ENCODE peak calls at places on chromosomes 2 and 18, in ten cellular contexts. One of them, this sample, is unnamed.

GRCh38 chr18:31274915-31275314 is 43.0 kb upstream of the DSG1 start:
- DNase-seq in NCI-H2081: peak
- DNase-seq in posterior cingulate gyrus: no peak
- DNase-seq in IMR-90: no peak
- DNase-seq in WERI-Rb-1: no peak
- DNase-seq in naive thymus-derived CD8-positive, alpha-beta T cell: no peak
- DNase-seq in GM12864: no peak
- DNase-seq in tibial artery: peak
- DNase-seq in T-helper 2 cell: no peak
- DNase-seq in GM10248: no peak
- DNase-seq in this sample: no peak

GRCh38 chr2:191218292-191218898 is 26.8 kb upstream of the MYO1B start:
- DNase-seq in tibial artery: no peak
- DNase-seq in naive thymus-derived CD8-positive, alpha-beta T cell: peak
- DNase-seq in WERI-Rb-1: peak
- DNase-seq in GM10248: no peak
- DNase-seq in IMR-90: peak
- DNase-seq in NCI-H2081: peak
- DNase-seq in GM12864: no peak
- DNase-seq in posterior cingulate gyrus: no peak
- DNase-seq in T-helper 2 cell: peak
- DNase-seq in this sample: peak

GRCh38 chr18:76968073-76968472 is 145.7 kb downstream of the ZNF236 start:
- DNase-seq in GM10248: no peak
- DNase-seq in tibial artery: no peak
- DNase-seq in WERI-Rb-1: no peak
- DNase-seq in posterior cingulate gyrus: no peak
- DNase-seq in NCI-H2081: no peak
- DNase-seq in GM12864: no peak
- DNase-seq in naive thymus-derived CD8-positive, alpha-beta T cell: no peak
- DNase-seq in T-helper 2 cell: no peak
- DNase-seq in IMR-90: no peak
- DNase-seq in this sample: no peak

GRCh38 chr18:62716679-62717058 is 1.3 kb downstream of the PHLPP1 start:
- DNase-seq in GM10248: peak
- DNase-seq in tibial artery: peak
- DNase-seq in NCI-H2081: peak
- DNase-seq in GM12864: no peak
- DNase-seq in naive thymus-derived CD8-positive, alpha-beta T cell: peak
- DNase-seq in posterior cingulate gyrus: peak
- DNase-seq in IMR-90: no peak
- DNase-seq in T-helper 2 cell: peak
- DNase-seq in WERI-Rb-1: peak
- DNase-seq in this sample: peak

GRCh38 chr2:96321230-96322103 is 3.6 kb upstream of the ITPRIPL1 start:
- DNase-seq in posterior cingulate gyrus: no peak
- DNase-seq in T-helper 2 cell: peak
- DNase-seq in IMR-90: peak
- DNase-seq in NCI-H2081: peak
- DNase-seq in GM10248: peak
- DNase-seq in tibial artery: peak
- DNase-seq in naive thymus-derived CD8-positive, alpha-beta T cell: peak
- DNase-seq in WERI-Rb-1: peak
- DNase-seq in GM12864: peak
- DNase-seq in this sample: peak

GRCh38 chr2:67876176-67876575 is 186.6 kb downstream of the C1D start:
- DNase-seq in WERI-Rb-1: no peak
- DNase-seq in GM12864: no peak
- DNase-seq in IMR-90: peak
- DNase-seq in naive thymus-derived CD8-positive, alpha-beta T cell: no peak
- DNase-seq in GM10248: no peak
- DNase-seq in tibial artery: no peak
- DNase-seq in T-helper 2 cell: no peak
- DNase-seq in posterior cingulate gyrus: no peak
- DNase-seq in NCI-H2081: no peak
- DNase-seq in this sample: no peak

GRCh38 chr2:219736196-219736595 is 108.8 kb downstream of the SLC4A3 start:
- DNase-seq in WERI-Rb-1: peak
- DNase-seq in naive thymus-derived CD8-positive, alpha-beta T cell: no peak
- DNase-seq in NCI-H2081: peak
- DNase-seq in posterior cingulate gyrus: no peak
- DNase-seq in tibial artery: no peak
- DNase-seq in IMR-90: peak
- DNase-seq in GM10248: peak
- DNase-seq in GM12864: peak
- DNase-seq in T-helper 2 cell: peak
- DNase-seq in this sample: peak

GRCh38 chr18:5997361-5997760 is 102.0 kb upstream of the TMEM200C start:
- DNase-seq in WERI-Rb-1: no peak
- DNase-seq in naive thymus-derived CD8-positive, alpha-beta T cell: no peak
- DNase-seq in IMR-90: no peak
- DNase-seq in NCI-H2081: no peak
- DNase-seq in T-helper 2 cell: peak
- DNase-seq in GM10248: no peak
- DNase-seq in tibial artery: no peak
- DNase-seq in GM12864: no peak
- DNase-seq in posterior cingulate gyrus: no peak
- DNase-seq in this sample: no peak

GRCh38 chr2:180696005-180696404 is 284.4 kb upstream of the UBE2E3 start:
- DNase-seq in T-helper 2 cell: no peak
- DNase-seq in posterior cingulate gyrus: no peak
- DNase-seq in GM10248: no peak
- DNase-seq in tibial artery: no peak
- DNase-seq in WERI-Rb-1: no peak
- DNase-seq in naive thymus-derived CD8-positive, alpha-beta T cell: no peak
- DNase-seq in IMR-90: no peak
- DNase-seq in NCI-H2081: peak
- DNase-seq in GM12864: no peak
- DNase-seq in this sample: no peak

GRCh38 chr2:231985823-231986261 is 24.3 kb downstream of the DIS3L2 start:
- DNase-seq in posterior cingulate gyrus: no peak
- DNase-seq in IMR-90: no peak
- DNase-seq in naive thymus-derived CD8-positive, alpha-beta T cell: no peak
- DNase-seq in GM12864: no peak
- DNase-seq in tibial artery: no peak
- DNase-seq in WERI-Rb-1: no peak
- DNase-seq in GM10248: no peak
- DNase-seq in T-helper 2 cell: no peak
- DNase-seq in NCI-H2081: no peak
- DNase-seq in this sample: no peak

GRCh38 chr2:219278655-219279150 is 463 bp upstream of the DNAJB2 start:
- DNase-seq in WERI-Rb-1: no peak
- DNase-seq in GM12864: no peak
- DNase-seq in naive thymus-derived CD8-positive, alpha-beta T cell: no peak
- DNase-seq in posterior cingulate gyrus: no peak
- DNase-seq in T-helper 2 cell: no peak
- DNase-seq in tibial artery: no peak
- DNase-seq in IMR-90: no peak
- DNase-seq in NCI-H2081: no peak
- DNase-seq in GM10248: no peak
- DNase-seq in this sample: no peak

GRCh38 chr2:128357561-128358370 is 39.1 kb upstream of the HS6ST1 start:
- DNase-seq in NCI-H2081: no peak
- DNase-seq in T-helper 2 cell: no peak
- DNase-seq in tibial artery: no peak
- DNase-seq in WERI-Rb-1: no peak
- DNase-seq in GM10248: no peak
- DNase-seq in IMR-90: no peak
- DNase-seq in naive thymus-derived CD8-positive, alpha-beta T cell: no peak
- DNase-seq in GM12864: no peak
- DNase-seq in posterior cingulate gyrus: no peak
- DNase-seq in this sample: no peak

GRCh38 chr2:58640042-58640441 is 398.9 kb upstream of the FANCL start:
- DNase-seq in T-helper 2 cell: no peak
- DNase-seq in WERI-Rb-1: peak
- DNase-seq in naive thymus-derived CD8-positive, alpha-beta T cell: no peak
- DNase-seq in GM10248: no peak
- DNase-seq in GM12864: no peak
- DNase-seq in NCI-H2081: no peak
- DNase-seq in IMR-90: no peak
- DNase-seq in tibial artery: no peak
- DNase-seq in posterior cingulate gyrus: no peak
- DNase-seq in this sample: no peak

GRCh38 chr2:175807031-175807873 is 194.8 kb downstream of the LNPK start:
- DNase-seq in naive thymus-derived CD8-positive, alpha-beta T cell: no peak
- DNase-seq in posterior cingulate gyrus: no peak
- DNase-seq in NCI-H2081: no peak
- DNase-seq in T-helper 2 cell: no peak
- DNase-seq in GM10248: no peak
- DNase-seq in WERI-Rb-1: no peak
- DNase-seq in GM12864: no peak
- DNase-seq in IMR-90: peak
- DNase-seq in tibial artery: no peak
- DNase-seq in this sample: peak

GRCh38 chr2:23925702-23926288 is 1.1 kb downstream of the ATAD2B start:
- DNase-seq in T-helper 2 cell: peak
- DNase-seq in naive thymus-derived CD8-positive, alpha-beta T cell: peak
- DNase-seq in posterior cingulate gyrus: peak
- DNase-seq in tibial artery: peak
- DNase-seq in WERI-Rb-1: peak
- DNase-seq in GM10248: peak
- DNase-seq in IMR-90: peak
- DNase-seq in GM12864: peak
- DNase-seq in NCI-H2081: peak
- DNase-seq in this sample: peak

GRCh38 chr18:63439334-63439733 is 17.1 kb upstream of the VPS4B start:
- DNase-seq in T-helper 2 cell: peak
- DNase-seq in GM10248: peak
- DNase-seq in naive thymus-derived CD8-positive, alpha-beta T cell: peak
- DNase-seq in NCI-H2081: peak
- DNase-seq in tibial artery: peak
- DNase-seq in IMR-90: peak
- DNase-seq in WERI-Rb-1: peak
- DNase-seq in GM12864: no peak
- DNase-seq in posterior cingulate gyrus: no peak
- DNase-seq in this sample: peak

GRCh38 chr18:525066-525797 is 24.7 kb upstream of the COLEC12 start:
- DNase-seq in GM10248: no peak
- DNase-seq in naive thymus-derived CD8-positive, alpha-beta T cell: no peak
- DNase-seq in GM12864: no peak
- DNase-seq in WERI-Rb-1: no peak
- DNase-seq in IMR-90: peak
- DNase-seq in NCI-H2081: no peak
- DNase-seq in posterior cingulate gyrus: no peak
- DNase-seq in tibial artery: no peak
- DNase-seq in T-helper 2 cell: no peak
- DNase-seq in this sample: no peak

GRCh38 chr18:62710417-62710816 is 4.9 kb upstream of the PHLPP1 start:
- DNase-seq in naive thymus-derived CD8-positive, alpha-beta T cell: no peak
- DNase-seq in WERI-Rb-1: no peak
- DNase-seq in IMR-90: peak
- DNase-seq in posterior cingulate gyrus: no peak
- DNase-seq in GM10248: no peak
- DNase-seq in T-helper 2 cell: no peak
- DNase-seq in NCI-H2081: peak
- DNase-seq in tibial artery: no peak
- DNase-seq in GM12864: no peak
- DNase-seq in this sample: no peak

GRCh38 chr2:129799036-129799958 is 180.2 kb upstream of the RAB6C start:
- DNase-seq in posterior cingulate gyrus: no peak
- DNase-seq in GM12864: no peak
- DNase-seq in IMR-90: no peak
- DNase-seq in T-helper 2 cell: no peak
- DNase-seq in NCI-H2081: no peak
- DNase-seq in GM10248: no peak
- DNase-seq in tibial artery: no peak
- DNase-seq in WERI-Rb-1: no peak
- DNase-seq in naive thymus-derived CD8-positive, alpha-beta T cell: no peak
- DNase-seq in this sample: no peak

This sample was measured in hepatocyte.